ENCODE peak calls at places on chromosome 20, in eight cellular contexts. Y, V, H, W, C, M, J and K are unnamed samples.

GRCh38 chr20:33771938-33772337 is 39.2 kb upstream of the CHMP4B start:
- DNase-seq in Y (no peak), V (no peak), H (no peak), W (no peak), C (no peak), M (no peak), J (no peak), K (no peak)

GRCh38 chr20:9215539-9215938 is 146.7 kb downstream of the PLCB4 start:
- DNase-seq in Y (no peak), V (no peak), H (no peak), W (peak; percentile 21), C (peak; percentile 61), M (no peak), J (no peak), K (no peak)

GRCh38 chr20:41175727-41176330 is 38.5 kb downstream of the PLCG1 start:
- DNase-seq in Y (no peak), V (peak; percentile 10), H (peak; percentile 34), W (no peak), C (no peak), M (no peak), J (no peak), K (no peak)

GRCh38 chr20:56414842-56415765 is 3.0 kb downstream of the CASS4 start:
- DNase-seq in Y (no peak), V (no peak), H (no peak), W (peak; percentile 21), C (no peak), M (no peak), J (no peak), K (no peak)

GRCh38 chr20:45097485-45098095 is 3.3 kb downstream of the KCNS1 start:
- DNase-seq in Y (no peak), V (no peak), H (no peak), W (peak; percentile 69), C (peak; percentile 72), M (no peak), J (no peak), K (no peak)

GRCh38 chr20:9467995-9468394 is 46.4 kb upstream of the LAMP5 start:
- DNase-seq in Y (no peak), V (no peak), H (no peak), W (no peak), C (peak; percentile 62), M (no peak), J (no peak), K (no peak)

GRCh38 chr20:36501367-36502006 is 39.8 kb upstream of the MYL9 start:
- DNase-seq in Y (no peak), V (no peak), H (no peak), W (no peak), C (no peak), M (no peak), J (no peak), K (no peak)

GRCh38 chr20:43316271-43316670 is 126.6 kb upstream of the PTPRT start:
- DNase-seq in Y (no peak), V (no peak), H (no peak), W (no peak), C (no peak), M (no peak), J (no peak), K (no peak)

GRCh38 chr20:33679758-33680485 is 5.7 kb upstream of the NECAB3 start:
- DNase-seq in Y (no peak), V (no peak), H (no peak), W (no peak), C (no peak), M (no peak), J (no peak), K (no peak)

GRCh38 chr20:17228624-17229061 is 1.8 kb downstream of the PCSK2 start:
- DNase-seq in Y (peak; percentile 12), V (no peak), H (no peak), W (no peak), C (peak; percentile 67), M (no peak), J (no peak), K (no peak)

GRCh38 chr20:38117635-38118034 is 47.4 kb downstream of the TGM2 start:
- DNase-seq in Y (no peak), V (no peak), H (no peak), W (peak; percentile 64), C (no peak), M (no peak), J (peak; percentile 87), K (no peak)

GRCh38 chr20:8129211-8129986 is 2.7 kb upstream of the PLCB1 start:
- DNase-seq in Y (no peak), V (no peak), H (no peak), W (no peak), C (no peak), M (no peak), J (no peak), K (no peak)

GRCh38 chr20:6178537-6178936 is 55.7 kb upstream of the FERMT1 start:
- DNase-seq in Y (peak; percentile 2), V (no peak), H (no peak), W (peak; percentile 61), C (peak; percentile 65), M (no peak), J (peak; percentile 32), K (no peak)
- TF ChIP-seq CTCF in Y (peak; percentile 61), V (no peak), H (peak; percentile 17), W (peak; percentile 62), C (peak; percentile 78), M (no peak), J (peak; percentile 36), K (no peak)

DNA sequence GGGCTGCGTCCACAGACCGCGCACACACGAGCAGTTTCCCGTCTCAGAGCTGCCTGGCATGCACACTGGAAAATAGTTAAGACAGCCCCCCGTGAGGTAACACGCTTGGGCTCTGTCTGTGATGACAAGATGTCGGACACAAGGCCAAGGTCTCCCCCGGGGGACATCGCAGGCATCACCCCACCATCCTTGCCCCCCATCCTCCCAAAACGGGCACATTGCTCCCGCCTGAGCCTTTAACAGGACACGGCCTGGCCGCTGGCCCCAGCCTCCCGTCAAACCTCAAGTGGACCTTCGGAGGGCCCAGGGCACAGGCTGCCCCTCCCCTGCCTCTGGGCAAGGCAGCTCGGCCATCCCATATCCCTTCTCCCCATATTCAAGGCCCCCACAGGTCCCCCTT is 5.6 kb downstream of the KCNQ2 start:
- DNase-seq in Y (no peak), V (no peak), H (no peak), W (no peak), C (no peak), M (no peak), J (no peak), K (no peak)
- TF ChIP-seq CTCF in Y (no peak), V (no peak), H (no peak), W (no peak), C (no peak), M (no peak), J (no peak), K (no peak)

GRCh38 chr20:64131406-64131805 is 24.0 kb upstream of the NPBWR2 start:
- DNase-seq in Y (no peak), V (no peak), H (no peak), W (peak; percentile 25), C (no peak), M (no peak), J (peak; percentile 11), K (no peak)
- TF ChIP-seq CTCF in Y (no peak), V (no peak), H (no peak), W (peak; percentile 42), C (peak; percentile 45), M (no peak), J (peak; percentile 37), K (no peak)

GRCh38 chr20:31678389-31679356 is 41.0 kb downstream of the COX4I2 start:
- DNase-seq in Y (no peak), V (no peak), H (no peak), W (peak; percentile 47), C (peak; percentile 57), M (no peak), J (peak; percentile 65), K (no peak)
- TF ChIP-seq CTCF in Y (no peak), V (no peak), H (no peak), W (no peak), C (no peak), M (no peak), J (no peak), K (no peak)

DNA sequence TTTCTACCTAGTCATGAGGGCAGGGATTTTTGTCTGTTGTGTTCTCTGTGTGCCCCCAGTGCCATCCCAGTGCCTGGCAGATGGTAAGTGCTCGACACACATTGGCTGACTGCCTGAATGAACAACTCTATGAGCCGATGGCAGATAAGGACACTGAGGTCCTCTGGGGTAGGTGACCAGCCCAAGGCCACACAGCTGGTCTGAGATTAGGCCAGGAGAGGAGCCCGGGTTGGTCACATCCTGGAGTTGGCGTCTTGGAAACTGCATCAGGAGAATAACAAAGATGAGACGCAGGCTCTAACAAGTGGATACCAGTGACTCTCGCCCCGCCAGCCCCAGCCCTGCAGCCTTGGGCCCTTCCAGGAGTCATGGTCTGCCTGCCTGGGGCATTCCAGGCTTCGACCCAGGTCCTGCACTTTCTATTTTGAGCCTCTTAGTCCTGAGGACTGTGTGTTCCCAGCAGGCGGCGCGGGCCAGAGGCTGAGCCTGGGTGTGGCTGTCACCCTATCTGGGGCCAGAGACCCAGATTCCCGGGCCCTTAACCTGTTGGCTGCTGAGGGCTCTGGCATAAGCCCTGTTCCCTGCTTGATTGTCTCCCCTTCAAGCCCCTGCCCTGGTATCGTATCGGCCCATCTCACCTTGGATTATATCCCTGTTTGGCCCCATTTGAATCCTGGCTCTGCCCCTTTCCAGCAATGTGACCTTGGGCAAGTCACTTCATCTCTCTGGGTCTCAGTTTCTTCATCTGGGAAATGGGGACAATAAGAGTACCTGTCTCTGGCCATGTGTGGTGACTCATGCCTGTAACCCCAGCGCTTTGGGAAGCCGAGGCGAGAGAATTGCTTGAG is 88.3 kb downstream of the CEBPB start:
- DNase-seq in Y (no peak), V (no peak), H (no peak), W (peak; percentile 34), C (peak; percentile 33), M (peak; percentile 66), J (peak; percentile 29), K (no peak)
- TF ChIP-seq CTCF in Y (no peak), V (no peak), H (peak; percentile 38), W (peak; percentile 35), C (no peak), M (no peak), J (no peak), K (no peak)

GRCh38 chr20:62143118-62143975 is at the start of the genes PSMA7 and SS18L1:
- DNase-seq in Y (peak; percentile 66), V (peak; percentile 74), H (peak; percentile 82), W (peak; percentile 92), C (peak; percentile 92), M (peak; percentile 83), J (peak; percentile 86), K (peak; percentile 88)

GRCh38 chr20:62142252-62143117 is 709 bp downstream of the PSMA7 start:
- DNase-seq in Y (no peak), V (no peak), H (no peak), W (no peak), C (peak; percentile 43), M (no peak), J (no peak), K (no peak)

GRCh38 chr20:62141043-62141396 is 2.2 kb downstream of the PSMA7 start:
- DNase-seq in Y (no peak), V (no peak), H (no peak), W (no peak), C (no peak), M (no peak), J (no peak), K (no peak)

GRCh38 chr20:62139636-62140035 is 3.6 kb downstream of the PSMA7 start:
- DNase-seq in Y (no peak), V (no peak), H (no peak), W (no peak), C (no peak), M (no peak), J (no peak), K (no peak)

GRCh38 chr20:62141397-62142251 is 1.6 kb downstream of the PSMA7 start:
- DNase-seq in Y (no peak), V (no peak), H (no peak), W (peak; percentile 70), C (peak; percentile 59), M (no peak), J (peak; percentile 51), K (no peak)
- TF ChIP-seq CTCF in Y (peak; percentile 46), V (no peak), H (no peak), W (peak; percentile 56), C (peak; percentile 60), M (no peak), J (peak; percentile 9), K (no peak)